ENCODE peak calls at places on chromosomes 2 and 18, in nine cellular contexts. G is colonic mucosa; W is endothelial cell of umbilical vein; R is Peyer's patch; M is CD8-positive, alpha-beta memory T cell; A is mesendoderm; H is heart left ventricle; I is psoas muscle; N is neural progenitor cell. P is an unnamed sample.

GRCh38 chr2:46914578-46915230 is 902 bp downstream of the MCFD2 start:
- DNase-seq in G (no peak), W (peak), R (no peak), M (no peak), A (peak), H (no peak), I (no peak), N (no peak), P (no peak)

GRCh38 chr2:40037303-40037702 is 258.2 kb upstream of the THUMPD2 start:
- DNase-seq in G (no peak), W (no peak), R (no peak), M (no peak), A (no peak), H (no peak), I (no peak), N (no peak), P (no peak)

GRCh38 chr2:106053116-106053515 is 141.0 kb downstream of the UXS1 start:
- DNase-seq in G (no peak), W (no peak), R (no peak), M (no peak), A (no peak), H (no peak), I (no peak), N (no peak), P (no peak)

GRCh38 chr2:139217641-139218040 is 437.5 kb upstream of the NXPH2 start:
- DNase-seq in G (no peak), W (no peak), R (no peak), M (no peak), A (no peak), H (no peak), I (no peak), N (no peak), P (no peak)

GRCh38 chr2:177467646-177468045 is 75.1 kb downstream of the AGPS start:
- DNase-seq in G (no peak), W (peak), R (no peak), M (no peak), A (no peak), H (no peak), I (no peak), N (no peak), P (no peak)

GRCh38 chr18:76384861-76385680 is 110.0 kb downstream of the ZNF516 start:
- DNase-seq in G (no peak), W (no peak), R (no peak), M (no peak), A (no peak), H (no peak), I (no peak), N (no peak), P (peak)

GRCh38 chr2:39587168-39587567 is 78.5 kb upstream of the TMEM178A start:
- DNase-seq in G (no peak), W (no peak), R (no peak), M (no peak), A (no peak), H (no peak), I (no peak), N (no peak), P (no peak)

GRCh38 chr2:207289295-207290018 is 123.7 kb upstream of the KLF7 start:
- DNase-seq in G (no peak), W (peak), R (no peak), M (no peak), A (no peak), H (no peak), I (no peak), N (no peak), P (no peak)

GRCh38 chr2:88764850-88765153 is 73.3 kb downstream of the RPIA start:
- DNase-seq in G (no peak), W (no peak), R (no peak), M (no peak), A (no peak), H (no peak), I (no peak), N (no peak), P (no peak)

GRCh38 chr18:62037989-62038778 is 145.4 kb upstream of the RNF152 start:
- DNase-seq in G (no peak), W (peak), R (no peak), M (no peak), A (no peak), H (no peak), I (no peak), N (no peak), P (no peak)

GRCh38 chr2:146414456-146414855 is 1430.4 kb upstream of the ACVR2A start:
- DNase-seq in G (no peak), W (no peak), R (no peak), M (no peak), A (peak), H (no peak), I (no peak), N (no peak), P (no peak)

GRCh38 chr18:9055185-9055584 is 47.3 kb upstream of the NDUFV2 start:
- DNase-seq in G (no peak), W (peak), R (no peak), M (no peak), A (no peak), H (no peak), I (no peak), N (no peak), P (no peak)

GRCh38 chr2:5392658-5393057 is 299.5 kb upstream of the SOX11 start:
- DNase-seq in G (no peak), W (no peak), R (no peak), M (no peak), A (peak), H (no peak), I (no peak), N (no peak), P (no peak)

GRCh38 chr2:11865378-11865777 is 118.9 kb downstream of the LPIN1 start:
- DNase-seq in G (peak), W (no peak), R (no peak), M (no peak), A (no peak), H (no peak), I (no peak), N (no peak), P (peak)

GRCh38 chr18:77061946-77062517 is 70.6 kb downstream of the MBP start:
- DNase-seq in G (no peak), W (no peak), R (peak), M (no peak), A (peak), H (no peak), I (no peak), N (peak), P (no peak)

DNA sequence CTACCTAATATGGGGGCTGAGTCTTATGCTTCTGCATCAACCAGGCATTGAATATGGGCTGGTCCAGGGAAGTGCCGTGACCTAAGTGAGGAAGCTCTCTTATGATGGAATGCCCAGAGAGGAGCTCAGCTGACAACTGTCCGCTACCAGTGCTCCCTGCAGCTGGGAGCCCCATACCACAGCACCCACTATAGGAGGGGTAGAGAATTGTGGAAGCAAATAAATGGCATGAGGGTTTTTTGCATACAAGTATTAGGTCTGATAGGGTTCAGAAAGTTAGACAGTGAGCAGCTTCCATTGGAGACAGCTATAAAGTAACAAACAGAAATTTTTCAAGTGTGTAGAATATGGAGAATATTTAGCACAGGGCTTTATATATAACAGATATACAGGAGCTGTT is 4.6 kb downstream of the TIMM21 start:
- DNase-seq in G (no peak), W (no peak), R (no peak), M (no peak), A (peak), H (no peak), I (no peak), N (no peak), P (no peak)
- H3K4me3 ChIP-seq in G (no peak), W (no peak), R (no peak), M (no peak), A (no peak), H (no peak), I (no peak), N (no peak), P (no peak)

GRCh38 chr2:54899576-54900200 is 150.6 kb downstream of the RTN4 start:
- DNase-seq in G (no peak), W (peak), R (no peak), M (no peak), A (peak), H (no peak), I (no peak), N (peak), P (no peak)
- H3K27ac ChIP-seq in G (no peak), W (no peak), R (peak), M (no peak), A (no peak), H (no peak), I (peak), N (no peak), P (no peak)

GRCh38 chr2:168203762-168204693 is 43.4 kb downstream of the STK39 start:
- DNase-seq in G (no peak), W (no peak), R (no peak), M (no peak), A (peak), H (no peak), I (no peak), N (peak), P (no peak)
- H3K4me3 ChIP-seq in G (no peak), W (no peak), R (no peak), M (no peak), A (no peak), H (no peak), I (no peak), N (no peak), P (no peak)

GRCh38 chr2:191318037-191318728 is 73.0 kb downstream of the MYO1B start:
- DNase-seq in G (peak), W (peak), R (no peak), M (no peak), A (peak), H (no peak), I (no peak), N (no peak), P (no peak)

GRCh38 chr2:191319181-191319580 is 74.0 kb downstream of the MYO1B start:
- DNase-seq in G (no peak), W (no peak), R (no peak), M (no peak), A (no peak), H (no peak), I (no peak), N (no peak), P (no peak)

GRCh38 chr2:191320881-191321280 is 75.7 kb downstream of the MYO1B start:
- DNase-seq in G (no peak), W (no peak), R (no peak), M (no peak), A (no peak), H (no peak), I (no peak), N (no peak), P (no peak)

GRCh38 chr2:191316246-191316645 is 71.0 kb downstream of the MYO1B start:
- DNase-seq in G (no peak), W (no peak), R (no peak), M (no peak), A (no peak), H (no peak), I (no peak), N (no peak), P (no peak)

DNA sequence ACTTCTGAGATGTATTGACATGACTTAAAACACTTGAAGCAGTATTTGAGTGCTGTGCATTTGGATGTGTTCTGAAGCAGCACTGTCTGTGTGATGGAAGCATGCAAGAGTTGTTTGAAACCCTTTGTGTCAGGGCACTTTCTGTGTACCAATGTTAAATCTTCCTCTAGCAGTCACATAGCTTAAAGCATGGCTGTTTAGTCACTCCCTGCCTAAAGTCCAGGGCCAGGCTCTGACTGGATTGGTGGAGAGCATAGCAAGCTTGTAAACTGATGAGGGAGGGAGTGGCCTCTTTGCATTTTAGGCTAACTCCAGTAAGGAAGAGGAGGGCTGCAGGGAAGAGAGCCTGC is 73.5 kb downstream of the MYO1B start:
- DNase-seq in G (peak), W (no peak), R (no peak), M (no peak), A (peak), H (no peak), I (no peak), N (peak), P (no peak)
- H3K27ac ChIP-seq in G (peak), W (no peak), R (peak), M (no peak), A (peak), H (peak), I (no peak), N (no peak), P (no peak)

DNA sequence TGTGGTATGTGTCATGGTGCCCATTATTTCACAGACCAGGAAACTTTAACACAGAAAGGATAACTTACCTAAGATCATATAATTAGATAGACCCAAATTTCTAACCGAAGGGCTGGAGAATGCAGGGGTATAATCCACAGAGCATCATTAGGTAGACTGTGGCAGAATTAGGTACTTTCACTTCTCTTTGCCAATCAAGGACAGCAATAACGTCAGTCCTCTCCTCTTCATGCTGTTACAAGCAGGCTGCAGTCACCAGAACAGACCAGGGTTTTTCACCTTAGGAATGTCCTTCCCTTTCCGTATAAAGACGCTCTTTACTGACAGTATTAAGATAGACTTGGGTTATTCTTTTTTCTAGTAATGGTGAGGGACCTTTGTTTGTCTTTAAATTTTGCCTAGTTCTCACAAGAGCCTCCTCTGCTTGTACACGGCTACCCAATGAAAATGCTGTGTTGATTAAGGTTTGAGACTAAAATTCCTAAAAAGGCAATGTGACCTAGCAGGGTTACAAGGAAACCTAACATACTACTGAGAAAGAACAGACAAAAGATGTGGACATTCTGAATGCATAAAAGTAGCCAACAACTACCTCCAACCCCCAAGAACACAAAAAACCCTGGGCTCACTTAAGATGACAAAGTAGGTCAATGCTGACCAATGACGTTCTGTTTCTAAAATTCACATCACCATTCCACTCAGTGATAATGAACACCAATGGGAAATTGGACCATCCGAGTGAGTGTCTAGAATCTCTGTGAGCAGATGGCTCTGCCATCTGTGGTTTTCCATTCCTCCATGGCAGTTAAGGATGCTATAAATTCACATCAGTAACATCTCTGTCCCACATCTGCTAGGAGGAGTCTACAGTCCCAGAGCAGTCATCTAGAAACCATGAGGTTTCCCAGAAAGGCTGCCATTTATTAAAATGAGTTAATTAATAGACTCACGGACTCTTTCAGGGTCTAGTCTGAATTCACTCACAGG is 2.1 kb downstream of the PDIA6 start:
- DNase-seq in G (no peak), W (peak), R (peak), M (no peak), A (no peak), H (no peak), I (no peak), N (no peak), P (no peak)
- H3K4me3 ChIP-seq in G (peak), W (peak), R (peak), M (peak), A (no peak), H (peak), I (peak), N (peak), P (peak)

GRCh38 chr2:230779607-230780006 is 67.0 kb downstream of the CAB39 start:
- DNase-seq in G (no peak), W (no peak), R (no peak), M (no peak), A (no peak), H (no peak), I (no peak), N (no peak), P (no peak)
- H3K27ac ChIP-seq in G (no peak), W (no peak), R (no peak), M (no peak), A (no peak), H (no peak), I (peak), N (no peak), P (no peak)

GRCh38 chr2:228181098-228182019 is at the start of gene SPHKAP:
- DNase-seq in G (no peak), W (no peak), R (no peak), M (no peak), A (peak), H (peak), I (peak), N (peak), P (no peak)

GRCh38 chr2:228180126-228181097 is 1.1 kb downstream of the SPHKAP start:
- DNase-seq in G (no peak), W (no peak), R (no peak), M (no peak), A (peak), H (peak), I (peak), N (peak), P (no peak)
- H3K4me3 ChIP-seq in G (no peak), W (no peak), R (no peak), M (no peak), A (peak), H (peak), I (no peak), N (peak), P (peak)

DNA sequence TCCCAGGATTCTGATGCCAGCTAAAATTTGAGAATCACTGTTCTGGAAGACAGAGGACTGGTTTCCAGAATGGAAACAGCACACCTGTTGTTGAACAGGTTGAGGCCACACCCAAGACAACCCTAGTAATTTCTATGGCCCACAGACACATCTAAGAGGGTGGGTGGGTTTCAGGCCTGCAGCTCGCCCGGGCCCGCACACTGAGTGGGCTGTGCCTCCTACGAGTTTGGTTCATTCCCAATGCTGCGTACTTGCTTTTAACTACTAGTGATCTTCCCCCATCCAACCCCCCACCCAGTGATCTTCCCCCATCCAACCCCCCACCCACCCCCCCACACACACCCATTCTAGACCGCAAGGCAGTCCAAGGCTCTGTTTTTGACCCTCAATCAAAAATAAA is 1.3 kb upstream of the NFU1 start:
- DNase-seq in G (no peak), W (no peak), R (no peak), M (no peak), A (no peak), H (no peak), I (no peak), N (no peak), P (no peak)
- H3K27ac ChIP-seq in G (no peak), W (no peak), R (peak), M (no peak), A (no peak), H (peak), I (peak), N (no peak), P (peak)

DNA sequence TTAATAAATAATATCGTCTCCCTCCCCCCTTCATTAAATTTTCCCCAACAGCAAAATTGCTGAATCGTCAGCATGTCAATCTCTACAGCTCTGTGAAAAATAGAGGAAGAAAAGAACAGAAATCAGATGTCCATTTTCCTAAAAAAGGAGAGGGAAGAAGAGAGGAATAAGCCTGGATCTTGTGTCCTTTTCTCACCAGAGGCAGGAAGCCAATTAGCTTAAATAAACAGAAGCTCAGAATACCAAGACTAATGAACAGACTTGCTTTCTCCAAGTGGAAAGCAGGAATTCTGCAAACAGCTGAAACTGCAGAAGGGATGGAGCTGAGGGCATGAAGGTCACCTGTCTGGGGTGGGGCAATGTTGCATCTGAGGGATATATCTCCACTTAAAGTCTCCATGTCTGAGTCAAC is 265.7 kb downstream of the CCDC85A start:
- DNase-seq in G (peak), W (no peak), R (no peak), M (no peak), A (peak), H (no peak), I (no peak), N (peak), P (no peak)
- H3K4me3 ChIP-seq in G (no peak), W (no peak), R (no peak), M (no peak), A (no peak), H (no peak), I (no peak), N (no peak), P (no peak)